ENCODE peak calls at places on chromosomes 6 and 20, in four cellular contexts. F, K, U and X are unnamed samples.

GRCh38 chr6:4670824-4671409 is 105.3 kb upstream of the CDYL start:
- DNase-seq in F (no peak), K (no peak), U (no peak), X (no peak)

GRCh38 chr6:40848038-40848437 is 191.0 kb downstream of the UNC5CL start:
- DNase-seq in F (no peak), K (no peak), U (no peak), X (no peak)

GRCh38 chr6:7463785-7464184 is 74.2 kb downstream of the RIOK1 start:
- DNase-seq in F (peak; percentile 81), K (no peak), U (no peak), X (no peak)

GRCh38 chr6:27352850-27353249 is 35.7 kb upstream of the ZNF391 start:
- DNase-seq in F (no peak), K (no peak), U (no peak), X (no peak)

GRCh38 chr20:32636278-32636677 is 37.5 kb downstream of the C20orf203 start:
- DNase-seq in F (no peak), K (no peak), U (no peak), X (no peak)

GRCh38 chr20:23386304-23387117 is 24.5 kb downstream of the GZF1 start:
- DNase-seq in F (peak; percentile 74), K (no peak), U (no peak), X (no peak)

GRCh38 chr6:63910863-63911665 is 275.5 kb downstream of the PHF3 start:
- DNase-seq in F (no peak), K (no peak), U (no peak), X (no peak)

GRCh38 chr6:155273438-155273837 is 9.6 kb downstream of the CLDN20 start:
- DNase-seq in F (no peak), K (no peak), U (no peak), X (no peak)

GRCh38 chr6:47919875-47920274 is 138.0 kb downstream of the OPN5 start:
- DNase-seq in F (no peak), K (no peak), U (no peak), X (no peak)

GRCh38 chr6:24584390-24584735 is 61.6 kb downstream of the KIAA0319 start:
- DNase-seq in F (no peak), K (no peak), U (no peak), X (no peak)

GRCh38 chr6:113586413-113586812 is 270.7 kb upstream of the MARCKS start:
- DNase-seq in F (no peak), K (no peak), U (no peak), X (no peak)

GRCh38 chr6:25302677-25303128 is 23.5 kb downstream of the CARMIL1 start:
- DNase-seq in F (no peak), K (no peak), U (no peak), X (no peak)

GRCh38 chr20:17843246-17844132 is 125.1 kb downstream of the SNX5 start:
- DNase-seq in F (no peak), K (no peak), U (no peak), X (no peak)

GRCh38 chr20:17226410-17227198 is at the start of gene PCSK2:
- DNase-seq in F (no peak), K (peak; percentile 66), U (no peak), X (peak; percentile 90)

GRCh38 chr6:20644667-20645370 is 110.6 kb downstream of the CDKAL1 start:
- DNase-seq in F (no peak), K (no peak), U (no peak), X (no peak)

GRCh38 chr6:148723484-148723883 is 23.3 kb upstream of the UST start:
- DNase-seq in F (no peak), K (no peak), U (no peak), X (no peak)

GRCh38 chr6:115796829-115797228 is 263.9 kb downstream of the FRK start:
- DNase-seq in F (no peak), K (no peak), U (no peak), X (peak; percentile 14)

GRCh38 chr6:90442366-90442765 is 144.5 kb downstream of the MAP3K7 start:
- DNase-seq in F (no peak), K (no peak), U (no peak), X (no peak)

GRCh38 chr6:161116554-161117328 is 125.2 kb downstream of the MAP3K4 start:
- DNase-seq in F (no peak), K (no peak), U (no peak), X (no peak)

GRCh38 chr6:41518118-41518517 is 28.1 kb upstream of the FOXP4 start:
- DNase-seq in F (peak; percentile 70), K (peak; percentile 47), U (no peak), X (peak; percentile 58)

GRCh38 chr20:62742979-62743776 is 34.5 kb downstream of the NTSR1 start:
- DNase-seq in F (no peak), K (no peak), U (no peak), X (no peak)

GRCh38 chr6:139863356-139863755 is 488.9 kb upstream of the CITED2 start:
- DNase-seq in F (no peak), K (no peak), U (no peak), X (no peak)

GRCh38 chr6:33592280-33592594 is 12.2 kb upstream of the BAK1 start:
- DNase-seq in F (no peak), K (no peak), U (no peak), X (no peak)

GRCh38 chr6:75748743-75749538 is at the start of gene MYO6:
- DNase-seq in F (peak; percentile 26), K (peak; percentile 76), U (no peak), X (peak; percentile 82)

GRCh38 chr6:42228305-42228704 is 10.6 kb upstream of the MRPS10 start:
- DNase-seq in F (no peak), K (no peak), U (no peak), X (no peak)

GRCh38 chr6:7461416-7461815 is 71.8 kb downstream of the RIOK1 start:
- DNase-seq in F (no peak), K (no peak), U (no peak), X (no peak)

GRCh38 chr6:170093658-170094596 is 197.0 kb downstream of the DLL1 start:
- DNase-seq in F (no peak), K (no peak), U (no peak), X (no peak)

GRCh38 chr20:58741384-58741783 is 48.8 kb downstream of the NPEPL1 start:
- DNase-seq in F (no peak), K (no peak), U (no peak), X (no peak)

GRCh38 chr6:22657341-22657985 is 88.1 kb downstream of the HDGFL1 start:
- DNase-seq in F (peak; percentile 56), K (no peak), U (peak; percentile 17), X (no peak)

GRCh38 chr20:33914871-33915270 is 78.8 kb upstream of the RALY start:
- DNase-seq in F (peak; percentile 51), K (peak; percentile 41), U (no peak), X (no peak)
- TF ChIP-seq TCF7 in F (no peak), K (no peak), U (peak; percentile 79), X (no peak)

GRCh38 chr6:156617376-156617775 is 159.8 kb upstream of the ARID1B start:
- DNase-seq in F (peak; percentile 81), K (peak; percentile 31), U (no peak), X (no peak)
- TF ChIP-seq TCF7 in F (no peak), K (no peak), U (no peak), X (no peak)

GRCh38 chr20:14189794-14190402 is 147.5 kb downstream of the FLRT3 start:
- DNase-seq in F (peak; percentile 30), K (no peak), U (no peak), X (no peak)
- TF ChIP-seq TCF7 in F (no peak), K (no peak), U (no peak), X (no peak)

GRCh38 chr6:14333556-14334305 is 216.2 kb downstream of the CD83 start:
- DNase-seq in F (no peak), K (no peak), U (no peak), X (no peak)
- TF ChIP-seq TCF7 in F (no peak), K (no peak), U (no peak), X (no peak)

GRCh38 chr20:10662661-10663458 is 10.9 kb downstream of the JAG1 start:
- DNase-seq in F (no peak), K (no peak), U (no peak), X (no peak)
- TF ChIP-seq TCF7 in F (no peak), K (no peak), U (no peak), X (no peak)

DNA sequence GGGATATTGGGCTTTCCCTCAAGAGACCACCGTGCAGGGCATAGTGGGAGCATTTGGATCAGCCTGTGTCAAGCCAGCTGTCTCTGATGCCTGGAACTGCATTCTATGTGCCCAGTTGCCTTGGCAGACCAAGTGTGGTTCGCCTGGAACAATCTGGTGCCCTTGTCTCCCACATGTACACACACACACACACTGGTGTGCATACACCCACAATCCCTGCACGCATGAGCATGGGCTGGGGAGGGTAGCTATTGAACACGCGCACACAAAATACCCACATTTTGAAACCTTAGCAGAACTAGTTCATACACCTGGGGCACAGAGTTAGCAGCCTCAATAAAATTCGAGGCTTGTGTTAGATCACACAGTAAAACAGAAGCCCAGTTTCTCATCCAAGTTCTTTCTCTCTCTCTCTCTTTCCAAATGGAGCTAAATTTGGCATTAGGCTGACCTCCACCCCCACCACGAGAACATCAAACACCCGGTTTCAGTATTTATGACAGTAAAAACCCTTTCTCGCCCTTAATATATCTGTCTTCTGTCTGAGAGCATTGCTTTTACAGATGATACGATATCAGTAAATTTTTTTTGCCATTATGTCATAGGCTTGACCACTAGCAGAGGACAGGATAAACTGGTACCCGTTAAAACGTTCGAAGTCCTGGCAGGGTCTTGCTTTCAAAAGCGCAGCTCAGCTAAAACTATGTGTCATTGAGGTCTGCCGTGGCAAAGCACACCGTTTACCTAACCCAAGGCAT is 18.2 kb upstream of the NFATC2 start:
- DNase-seq in F (no peak), K (no peak), U (no peak), X (no peak)
- TF ChIP-seq TCF7 in F (no peak), K (no peak), U (no peak), X (no peak)

DNA sequence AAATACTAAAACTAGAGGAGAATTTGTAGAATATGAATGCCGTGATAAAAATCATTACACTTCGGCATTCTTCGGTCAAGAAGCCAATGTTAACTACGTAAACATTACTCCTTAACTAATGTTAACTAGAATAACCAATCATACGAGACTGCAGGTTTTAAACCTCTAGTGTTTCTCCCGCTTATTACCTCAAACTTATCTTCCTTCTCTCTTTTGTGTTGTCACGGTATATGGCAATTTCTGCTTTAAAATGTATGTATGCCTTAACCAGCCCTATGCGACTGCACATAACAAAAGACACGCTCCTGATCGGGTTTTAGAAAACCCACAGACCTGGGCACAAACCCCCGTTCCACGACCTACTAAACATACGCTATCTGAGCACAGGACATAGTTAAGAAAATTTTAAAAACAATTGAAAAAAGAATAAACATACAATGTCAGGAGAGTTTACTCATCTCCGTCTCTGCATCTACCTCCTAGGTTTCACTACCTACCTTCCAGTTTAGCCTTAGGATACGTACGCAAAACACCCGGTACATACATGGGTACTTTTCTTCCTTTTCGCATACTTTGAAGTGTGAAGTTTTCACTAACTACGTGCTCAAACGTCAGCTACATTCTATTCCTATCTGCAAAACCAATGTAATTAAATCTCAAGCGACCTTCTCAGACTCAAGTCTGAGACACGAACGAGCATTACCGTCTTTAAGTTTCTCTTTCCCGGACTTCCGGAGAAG is 1.1 kb downstream of the CD164 start:
- DNase-seq in F (no peak), K (no peak), U (no peak), X (no peak)
- TF ChIP-seq TCF7 in F (no peak), K (no peak), U (no peak), X (no peak)